ENCODE peak calls at places on chromosomes 16 and 17, in eight cellular contexts. Z is RCC 7860, J is KBM-7, U is cardiac muscle cell, N is T-helper 9 cell, P is upper lobe of right lung, I is GM06990, B is non-pigmented ciliary epithelial cell. W is an unnamed sample.

GRCh38 chr17:60510031-60510430 is 16.0 kb downstream of the APPBP2 start:
- DNase-seq in Z (no peak), J (no peak), U (no peak), N (no peak), P (no peak), I (no peak), B (no peak), W (no peak)

GRCh38 chr17:33233855-33234228 is 59.3 kb downstream of the ASIC2 start:
- DNase-seq in Z (no peak), J (no peak), U (no peak), N (peak), P (no peak), I (no peak), B (no peak), W (no peak)

GRCh38 chr16:62678796-62679195 is 642.6 kb upstream of the CDH8 start:
- DNase-seq in Z (no peak), J (no peak), U (no peak), N (no peak), P (no peak), I (no peak), B (no peak), W (no peak)

GRCh38 chr17:41863074-41863843 is 2.0 kb downstream of the KLHL11 start:
- DNase-seq in Z (no peak), J (no peak), U (no peak), N (peak), P (no peak), I (no peak), B (no peak), W (no peak)

GRCh38 chr16:72264776-72265175 is 92.8 kb upstream of the PMFBP1 start:
- DNase-seq in Z (no peak), J (no peak), U (no peak), N (no peak), P (no peak), I (no peak), B (no peak), W (no peak)

GRCh38 chr17:16465861-16466338 is 26.1 kb downstream of the LRRC75A start:
- DNase-seq in Z (no peak), J (no peak), U (no peak), N (no peak), P (no peak), I (no peak), B (no peak), W (no peak)

GRCh38 chr16:10078541-10078949 is 103.7 kb downstream of the GRIN2A start:
- DNase-seq in Z (no peak), J (no peak), U (no peak), N (no peak), P (no peak), I (no peak), B (no peak), W (no peak)

GRCh38 chr16:64051826-64052225 is 1070.0 kb downstream of the CDH11 start:
- DNase-seq in Z (peak), J (peak), U (peak), N (no peak), P (no peak), I (no peak), B (no peak), W (peak)

GRCh38 chr17:10094806-10095205 is 103.6 kb downstream of the GAS7 start:
- DNase-seq in Z (no peak), J (no peak), U (peak), N (no peak), P (no peak), I (no peak), B (no peak), W (no peak)

GRCh38 chr16:64893386-64893785 is 228.5 kb downstream of the CDH11 start:
- DNase-seq in Z (no peak), J (no peak), U (no peak), N (no peak), P (no peak), I (no peak), B (no peak), W (no peak)

GRCh38 chr16:4936991-4937781 is at the start of gene PPL:
- DNase-seq in Z (no peak), J (no peak), U (no peak), N (no peak), P (peak), I (peak), B (no peak), W (no peak)

GRCh38 chr16:79007614-79008013 is 592.9 kb downstream of the MAF start:
- DNase-seq in Z (no peak), J (no peak), U (no peak), N (no peak), P (no peak), I (peak), B (no peak), W (no peak)

GRCh38 chr17:56727876-56728617 is 105.7 kb downstream of the C17orf67 start:
- DNase-seq in Z (no peak), J (no peak), U (no peak), N (no peak), P (no peak), I (no peak), B (no peak), W (no peak)

GRCh38 chr16:27174798-27175197 is 28.5 kb upstream of the KDM8 start:
- DNase-seq in Z (peak), J (peak), U (peak), N (no peak), P (no peak), I (no peak), B (peak), W (no peak)

GRCh38 chr17:63698381-63698885 is 1.5 kb downstream of the LIMD2 start:
- DNase-seq in Z (no peak), J (no peak), U (no peak), N (no peak), P (no peak), I (peak), B (no peak), W (no peak)

GRCh38 chr17:7502987-7503386 is 18.8 kb downstream of the POLR2A start:
- DNase-seq in Z (no peak), J (peak), U (no peak), N (no peak), P (no peak), I (no peak), B (no peak), W (no peak)

GRCh38 chr16:85610059-85610445 is 3.1 kb upstream of the GSE1 start:
- DNase-seq in Z (no peak), J (no peak), U (no peak), N (no peak), P (no peak), I (no peak), B (no peak), W (no peak)

GRCh38 chr17:17201907-17202306 is 4.2 kb downstream of the PLD6 start:
- DNase-seq in Z (no peak), J (no peak), U (no peak), N (no peak), P (no peak), I (no peak), B (no peak), W (no peak)

GRCh38 chr16:68128577-68129305 is 43.6 kb downstream of the NFATC3 start:
- DNase-seq in Z (no peak), J (no peak), U (peak), N (no peak), P (peak), I (no peak), B (peak), W (peak)

GRCh38 chr17:62675260-62675659 is 47.8 kb downstream of the MRC2 start:
- DNase-seq in Z (no peak), J (no peak), U (no peak), N (no peak), P (no peak), I (no peak), B (no peak), W (no peak)

GRCh38 chr17:57601328-57601727 is 143.8 kb downstream of the CCDC182 start:
- DNase-seq in Z (no peak), J (no peak), U (no peak), N (no peak), P (peak), I (no peak), B (no peak), W (no peak)

GRCh38 chr17:38729886-38730525 is at the start of gene CISD3:
- DNase-seq in Z (peak), J (peak), U (peak), N (peak), P (peak), I (peak), B (no peak), W (no peak)

GRCh38 chr17:57130708-57131461 is 45.8 kb downstream of the AKAP1 start:
- DNase-seq in Z (peak), J (peak), U (peak), N (peak), P (peak), I (peak), B (peak), W (peak)

GRCh38 chr16:67542464-67542863 is 13.8 kb downstream of the RIPOR1 start:
- DNase-seq in Z (peak), J (peak), U (peak), N (peak), P (peak), I (no peak), B (peak), W (no peak)

GRCh38 chr17:32486701-32487459 is at the start of gene CDK5R1:
- DNase-seq in Z (peak), J (peak), U (peak), N (peak), P (peak), I (peak), B (no peak), W (no peak)

GRCh38 chr16:65618335-65618734 is 496.5 kb upstream of the CDH11 start:
- DNase-seq in Z (no peak), J (no peak), U (no peak), N (no peak), P (no peak), I (no peak), B (no peak), W (no peak)

GRCh38 chr17:35289222-35289621 is 46.4 kb downstream of the SLFN5 start:
- DNase-seq in Z (no peak), J (no peak), U (no peak), N (no peak), P (no peak), I (no peak), B (no peak), W (no peak)

GRCh38 chr16:68275611-68276191 is 11.4 kb downstream of the SLC7A6 start:
- DNase-seq in Z (no peak), J (peak), U (no peak), N (peak), P (no peak), I (peak), B (no peak), W (no peak)

GRCh38 chr17:78599419-78599818 is 22.2 kb upstream of the DNAH17 start:
- DNase-seq in Z (no peak), J (no peak), U (peak), N (no peak), P (no peak), I (no peak), B (no peak), W (no peak)

GRCh38 chr17:45677770-45678169 is 106.3 kb upstream of the CRHR1 start:
- DNase-seq in Z (no peak), J (no peak), U (no peak), N (no peak), P (no peak), I (no peak), B (no peak), W (no peak)

GRCh38 chr17:61411944-61412859 is 12.6 kb downstream of the TBX2 start:
- DNase-seq in Z (peak), J (peak), U (peak), N (peak), P (peak), I (peak), B (no peak), W (peak)

W was measured in astrocyte of the cerebellum.